ENCODE peak calls at places on chromosomes 16 and 17, in seven cellular contexts. U is IMR-90, A is H1, N is sigmoid colon, B is breast epithelium, W is prostate gland, S is spleen. O is an unnamed sample. For H3K9me3, the result is how much of the 10 kb centered on the place peaks cover.

GRCh38 chr16:19400709-19401108 is 17.0 kb upstream of the TMC5 start:
- DNase-seq in S (no peak), W (no peak), A (peak), B (no peak), N (no peak), U (no peak), O (peak)

GRCh38 chr17:7932483-7932891 is 481 bp downstream of the CNTROB start:
- DNase-seq in B (no peak), N (peak), W (no peak), A (no peak), U (peak), S (peak), O (peak)

GRCh38 chr17:22310717-22311686 is 618.7 kb downstream of the KCNJ18 start:
- DNase-seq in S (no peak), U (no peak), B (no peak), W (no peak), N (no peak), A (no peak), O (no peak)

GRCh38 chr17:35082073-35082657 is 18.7 kb upstream of the RFFL start:
- DNase-seq in B (no peak), S (no peak), A (no peak), W (no peak), N (no peak), U (peak), O (no peak)

GRCh38 chr17:1949754-1950153 is 75.4 kb downstream of the RTN4RL1 start:
- DNase-seq in A (no peak), B (no peak), S (no peak), W (no peak), N (no peak), U (no peak), O (no peak)

GRCh38 chr17:5672815-5673430 is 88.6 kb upstream of the NLRP1 start:
- DNase-seq in B (no peak), W (no peak), A (no peak), S (no peak), N (no peak), U (no peak), O (no peak)

GRCh38 chr17:37766951-37767350 is 22.1 kb upstream of the HNF1B start:
- DNase-seq in A (no peak), U (no peak), B (no peak), W (no peak), N (no peak), S (no peak), O (no peak)

GRCh38 chr16:55437627-55438026 is 41.4 kb upstream of the MMP2 start:
- DNase-seq in A (no peak), W (no peak), B (no peak), U (peak), N (no peak), S (no peak), O (no peak)

GRCh38 chr16:87780385-87780989 is 14.7 kb upstream of the KLHDC4 start:
- DNase-seq in U (peak), B (no peak), W (no peak), A (no peak), S (no peak), N (no peak), O (peak)

GRCh38 chr16:85157813-85158701 is 45.8 kb upstream of the CIBAR2 start:
- DNase-seq in B (no peak), N (no peak), S (no peak), A (peak), U (no peak), W (no peak), O (peak)

GRCh38 chr17:321386-321941 is 31.1 kb downstream of the RPH3AL start:
- DNase-seq in A (no peak), B (no peak), S (peak), W (no peak), U (no peak), N (no peak), O (no peak)

GRCh38 chr17:8015957-8016631 is 13.7 kb downstream of the GUCY2D start:
- DNase-seq in A (no peak), B (no peak), S (peak), N (peak), W (peak), U (no peak), O (peak)

GRCh38 chr17:75635610-75636202 is 2.5 kb downstream of the SMIM5 start:
- DNase-seq in B (no peak), U (no peak), N (no peak), S (no peak), A (no peak), W (no peak), O (peak)

GRCh38 chr16:48452991-48453760 is 68.0 kb upstream of the SIAH1 start:
- DNase-seq in S (no peak), N (no peak), W (no peak), U (no peak), A (no peak), B (no peak), O (no peak)

GRCh38 chr17:17872468-17873345 is 35.9 kb upstream of the SREBF1 start:
- DNase-seq in N (no peak), S (no peak), U (peak), B (no peak), W (no peak), A (no peak), O (peak)

GRCh38 chr17:7179317-7180254 is at the start of gene ASGR1:
- DNase-seq in S (no peak), U (no peak), W (no peak), B (no peak), N (peak), A (no peak), O (no peak)

GRCh38 chr16:24075929-24076716 is 180.0 kb upstream of the CACNG3 start:
- DNase-seq in A (no peak), S (no peak), N (no peak), B (no peak), U (no peak), W (no peak), O (no peak)

GRCh38 chr17:73938706-73939105 is 264.8 kb upstream of the RPL38 start:
- DNase-seq in N (no peak), W (no peak), A (no peak), U (no peak), B (no peak), S (no peak), O (no peak)

GRCh38 chr17:13395346-13395745 is 206.4 kb downstream of the HS3ST3A1 start:
- DNase-seq in A (no peak), U (no peak), B (no peak), W (no peak), S (no peak), N (no peak), O (no peak)

GRCh38 chr16:14455577-14455976 is 174.5 kb downstream of the PARN start:
- DNase-seq in B (no peak), N (no peak), W (no peak), A (no peak), S (no peak), U (peak), O (no peak)

GRCh38 chr17:39794249-39794970 is 56.7 kb downstream of the GRB7 start:
- DNase-seq in U (no peak), S (peak), B (no peak), W (no peak), N (no peak), A (no peak), O (peak)

GRCh38 chr16:23587726-23588125 is 8.4 kb downstream of the NDUFAB1 start:
- DNase-seq in N (no peak), S (no peak), U (peak), W (no peak), B (no peak), A (no peak), O (no peak)

GRCh38 chr16:12090162-12090552 is 113.6 kb downstream of the SNX29 start:
- DNase-seq in S (peak), U (no peak), N (peak), W (no peak), B (peak), A (no peak), O (no peak)

GRCh38 chr17:72116692-72117469 is 3.9 kb upstream of the SOX9 start:
- DNase-seq in N (no peak), U (peak), S (no peak), B (no peak), A (no peak), W (no peak), O (peak)

GRCh38 chr17:43406676-43407645 is 8.2 kb downstream of the ARL4D start:
- DNase-seq in U (peak), N (no peak), S (no peak), A (no peak), W (no peak), B (no peak), O (peak)

GRCh38 chr17:62045517-62045916 is 19.6 kb downstream of the MED13 start:
- DNase-seq in A (no peak), N (no peak), B (no peak), S (no peak), W (no peak), U (no peak), O (no peak)

GRCh38 chr17:51741447-51741846 is 417.1 kb downstream of the CA10 start:
- DNase-seq in N (no peak), U (no peak), S (no peak), B (no peak), W (no peak), A (no peak), O (no peak)

GRCh38 chr16:87764600-87765472 is 950 bp downstream of the KLHDC4 start:
- DNase-seq in U (no peak), N (no peak), S (peak), B (no peak), A (no peak), W (no peak), O (no peak)

GRCh38 chr17:79843917-79844815 is 4.9 kb upstream of the CBX4 start:
- DNase-seq in S (peak), B (no peak), U (peak), W (no peak), A (no peak), N (peak), O (peak)

GRCh38 chr16:30667361-30667905 is 9.2 kb downstream of the FBRS start:
- DNase-seq in S (no peak), N (no peak), W (no peak), A (no peak), B (no peak), U (no peak), O (no peak)

GRCh38 chr16:13997933-13998332 is 73.2 kb upstream of the MRTFB start:
- DNase-seq in N (no peak), S (no peak), B (no peak), U (no peak), A (no peak), W (no peak), O (no peak)

GRCh38 chr17:56891751-56892150 is 22.1 kb downstream of the TRIM25 start:
- DNase-seq in N (no peak), A (no peak), U (no peak), W (no peak), S (peak), B (no peak), O (peak)

GRCh38 chr17:6843241-6843890 is 11.8 kb upstream of the TEKT1 start:
- DNase-seq in W (no peak), S (no peak), U (peak), A (no peak), N (no peak), B (no peak), O (no peak)

GRCh38 chr16:27746076-27746855 is 196.3 kb downstream of the KATNIP start:
- DNase-seq in S (no peak), N (no peak), B (no peak), U (no peak), W (no peak), A (no peak), O (no peak)

GRCh38 chr16:89170346-89171215 is 967 bp upstream of the CDH15 start:
- DNase-seq in W (no peak), A (peak), S (peak), N (no peak), B (no peak), U (no peak), O (no peak)

GRCh38 chr17:6240601-6241000 is 170.4 kb downstream of the WSCD1 start:
- DNase-seq in B (no peak), U (no peak), W (no peak), S (peak), A (no peak), N (no peak), O (no peak)

GRCh38 chr17:28338056-28338768 is 2.7 kb downstream of the TNFAIP1 start:
- DNase-seq in N (no peak), W (no peak), U (peak), B (no peak), A (no peak), S (no peak), O (no peak)

GRCh38 chr17:28334176-28334575 is 1.1 kb downstream of the IFT20 start:
- DNase-seq in S (no peak), U (peak), N (peak), A (no peak), W (no peak), B (no peak), O (no peak)

GRCh38 chr17:28335201-28335958 is at the start of the genes IFT20 and TNFAIP1:
- DNase-seq in A (peak), N (peak), S (peak), W (peak), B (peak), U (peak), O (peak)

GRCh38 chr17:28334666-28335200 is 539 bp downstream of the IFT20 start:
- DNase-seq in U (peak), W (no peak), A (no peak), S (no peak), N (peak), B (no peak), O (no peak)

DNA sequence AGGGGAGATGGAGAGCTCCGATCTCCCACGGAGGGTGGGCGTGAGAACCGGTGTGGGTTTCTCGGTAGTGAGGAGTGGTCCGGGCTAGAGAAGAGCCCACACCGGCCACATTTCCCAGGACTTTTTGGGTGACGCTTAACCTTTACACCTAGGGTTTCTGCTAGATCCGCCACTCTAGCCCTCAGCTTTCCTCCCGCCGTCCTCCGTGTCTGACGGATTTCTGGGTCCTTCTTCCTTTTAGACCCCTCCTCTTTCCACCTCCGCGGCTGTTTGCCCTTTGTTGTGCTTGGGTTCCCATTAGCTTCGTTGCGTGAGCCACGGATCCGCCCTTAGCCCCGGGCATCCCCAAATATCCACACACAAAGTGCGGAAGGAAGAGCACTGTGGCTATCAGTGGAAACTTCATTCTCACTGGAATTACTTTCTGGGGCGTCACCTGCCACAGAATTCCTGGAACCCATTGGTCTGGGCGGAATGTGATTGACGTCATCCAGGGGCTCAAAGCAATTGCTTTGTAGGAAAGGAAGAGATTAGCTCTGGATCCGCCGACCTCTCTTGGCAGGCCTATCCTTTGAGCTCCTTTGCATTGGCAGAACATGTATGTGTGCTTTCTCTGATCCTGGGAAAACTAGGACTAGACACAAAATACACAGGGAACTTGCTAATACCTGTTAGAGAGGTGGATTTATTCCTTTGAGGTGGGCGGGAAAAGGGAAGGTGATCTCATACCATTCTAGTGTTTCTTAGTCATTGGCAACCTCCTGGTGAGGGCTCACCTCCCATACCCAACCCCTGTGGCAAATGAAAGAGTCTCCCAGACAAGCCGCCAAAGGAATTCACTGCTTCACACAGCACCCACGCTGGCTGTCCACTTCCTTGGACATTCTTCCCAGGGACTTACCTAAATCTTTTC is 654 bp downstream of the TNFAIP1 start:
- DNase-seq in A (no peak), U (peak), W (peak), N (peak), S (peak), B (peak), O (peak)
- TF ChIP-seq POLR2A in A (peak), U (peak), W (peak), N (no peak), S (no peak), B (no peak), O (peak)

DNA sequence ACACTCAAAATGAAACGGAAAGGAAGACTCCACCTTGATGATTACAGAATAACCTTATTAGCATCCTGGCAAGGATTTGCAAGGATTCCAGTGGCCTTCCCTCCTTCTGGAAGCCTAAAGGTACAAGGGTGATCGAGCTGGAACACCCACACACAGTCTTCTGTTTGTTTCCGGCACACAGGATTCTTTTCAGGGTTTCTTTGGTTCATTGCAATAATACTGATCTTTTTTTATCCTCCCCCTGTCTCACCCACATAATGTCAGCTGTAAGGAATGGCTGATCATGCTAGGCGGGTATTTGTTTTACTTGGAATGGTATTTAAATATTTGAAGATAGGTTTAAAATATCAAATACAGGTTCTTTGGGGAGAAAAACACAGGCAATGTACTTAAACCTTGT is 190.6 kb upstream of the CACNG5 start:
- DNase-seq in W (no peak), A (no peak), U (peak), N (no peak), S (no peak), B (no peak), O (no peak)
- H3K9me3 ChIP-seq in W (under half), A (under half), U (under half), N (under half), S (under half), B (under half), O (under half)

GRCh38 chr16:2037631-2038358 is 9.8 kb downstream of the NTHL1 start:
- DNase-seq in W (no peak), A (no peak), N (no peak), U (no peak), B (no peak), S (no peak), O (no peak)

GRCh38 chr16:2036200-2036966 is 9.7 kb downstream of the NHERF2 start:
- DNase-seq in U (no peak), W (no peak), B (no peak), S (no peak), A (no peak), N (peak), O (no peak)

GRCh38 chr16:2037115-2037514 is 10.4 kb downstream of the NHERF2 start:
- DNase-seq in W (no peak), N (no peak), A (no peak), U (no peak), S (no peak), B (no peak), O (no peak)

GRCh38 chr16:2034695-2035430 is 8.2 kb downstream of the NHERF2 start:
- DNase-seq in W (no peak), S (no peak), U (no peak), B (no peak), A (no peak), N (no peak), O (no peak)

DNA sequence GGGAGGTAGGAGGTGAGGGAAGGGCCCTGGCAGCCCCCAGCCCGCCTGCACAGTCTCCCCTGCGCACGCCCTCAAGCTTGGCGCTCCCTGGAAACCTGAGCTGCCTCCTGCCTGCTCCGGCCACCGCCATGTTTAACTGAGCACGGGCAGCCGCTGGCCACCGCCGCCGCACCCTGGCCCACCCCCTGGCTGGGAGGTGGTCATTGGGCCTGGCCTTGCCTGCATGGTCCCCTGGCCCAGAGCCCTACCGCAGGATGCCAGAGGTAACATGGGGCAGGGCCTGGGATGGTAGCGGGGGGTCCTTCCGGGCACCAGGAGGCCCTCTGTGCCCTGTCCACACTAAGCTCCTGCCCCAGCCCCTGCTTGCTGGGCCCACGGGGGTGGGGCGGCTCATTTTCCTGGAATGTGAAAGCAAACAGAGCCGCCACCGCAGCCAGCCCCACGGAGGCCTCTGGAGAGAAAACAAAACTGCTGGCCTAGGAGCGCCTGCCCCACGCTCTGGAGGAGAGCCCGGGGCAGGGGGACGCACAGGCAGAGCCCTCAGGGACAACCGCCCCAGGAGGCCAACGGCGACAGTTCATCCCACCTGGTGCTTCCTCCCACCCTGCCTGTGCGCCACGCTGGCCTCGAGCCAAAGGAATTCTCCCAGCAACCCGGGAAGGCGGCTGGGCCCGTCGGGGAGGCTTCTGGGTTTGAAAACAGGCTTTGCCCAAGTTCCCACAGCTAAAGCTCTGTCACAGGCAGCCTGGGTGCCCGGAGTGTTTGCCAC is 8.9 kb downstream of the NHERF2 start:
- DNase-seq in N (peak), S (no peak), A (no peak), W (no peak), U (peak), B (no peak), O (peak)
- H3K4me3 ChIP-seq in N (peak), S (no peak), A (no peak), W (peak), U (no peak), B (peak), O (no peak)

DNA sequence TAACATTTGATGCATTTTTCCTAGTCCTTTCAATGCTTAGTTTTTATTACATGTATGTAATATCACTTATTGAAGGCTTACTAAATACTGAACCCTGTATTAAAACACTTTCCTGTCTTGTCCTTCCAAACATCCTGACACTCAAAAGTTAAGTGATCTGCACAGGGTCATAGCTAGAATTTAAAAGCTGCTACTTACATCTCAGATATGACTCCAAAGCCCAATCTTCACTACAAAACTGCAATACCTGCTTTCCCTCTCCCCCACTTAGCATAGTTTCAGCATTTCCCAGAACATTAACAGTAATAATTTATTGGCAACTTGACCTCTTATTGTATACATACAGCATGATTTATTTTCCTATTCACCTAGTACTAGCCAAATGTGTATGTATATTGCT is 4.3 kb upstream of the TRIM37 start:
- DNase-seq in W (no peak), N (no peak), B (no peak), U (no peak), A (no peak), S (no peak), O (no peak)
- TF ChIP-seq POLR2A in W (no peak), N (no peak), B (no peak), U (no peak), A (no peak), S (no peak), O (no peak)

GRCh38 chr17:60493847-60494321 is 32.2 kb downstream of the APPBP2 start:
- DNase-seq in A (no peak), U (peak), B (no peak), N (no peak), S (no peak), W (no peak), O (no peak)
- H3K9me3 ChIP-seq in A (under half), U (under half), B (under half), N (under half), S (under half), W (under half), O (under half)